ENCODE peak calls at places on chromosomes 7 and 10, in nine cellular contexts. O is colonic mucosa, M is PC-9, P is A549, S is left ventricle myocardium inferior, G is transverse colon, Y is sigmoid colon, I is AG04450, K is spleen. T is an unnamed sample.

GRCh38 chr7:108108131-108108530 is 22.0 kb downstream of the LAMB4 start:
- DNase-seq in O (no peak), M (no peak), P (no peak), S (no peak), G (no peak), Y (no peak), I (no peak), K (no peak), T (no peak)

GRCh38 chr10:68561804-68562649 is 1.9 kb downstream of the TET1 start:
- DNase-seq in O (no peak), M (no peak), P (no peak), S (no peak), G (peak), Y (no peak), I (no peak), K (no peak), T (no peak)

GRCh38 chr10:78394050-78394449 is 360.4 kb downstream of the RPS24 start:
- DNase-seq in O (no peak), M (no peak), P (no peak), S (no peak), G (no peak), Y (no peak), I (no peak), K (no peak), T (no peak)

GRCh38 chr10:3339531-3339950 is 167.0 kb upstream of the PITRM1 start:
- DNase-seq in O (no peak), M (no peak), P (no peak), S (no peak), G (no peak), Y (no peak), I (no peak), K (peak), T (no peak)

GRCh38 chr10:33126118-33126517 is 168.1 kb upstream of the ITGB1 start:
- DNase-seq in O (no peak), M (no peak), P (no peak), S (no peak), G (no peak), Y (no peak), I (no peak), K (no peak), T (peak)

GRCh38 chr10:99742701-99743100 is 10.7 kb downstream of the CUTC start:
- DNase-seq in O (no peak), M (no peak), P (no peak), S (no peak), G (no peak), Y (no peak), I (no peak), K (no peak), T (no peak)

GRCh38 chr10:6012506-6012905 is 35.2 kb upstream of the IL15RA start:
- DNase-seq in O (no peak), M (no peak), P (no peak), S (no peak), G (no peak), Y (no peak), I (no peak), K (no peak), T (no peak)

GRCh38 chr7:38310601-38311057 is 37.2 kb upstream of the TARP start:
- DNase-seq in O (no peak), M (no peak), P (no peak), S (peak), G (peak), Y (no peak), I (no peak), K (no peak), T (no peak)

GRCh38 chr10:12543589-12543988 is 194.2 kb downstream of the CAMK1D start:
- DNase-seq in O (no peak), M (no peak), P (no peak), S (no peak), G (no peak), Y (no peak), I (no peak), K (no peak), T (no peak)

GRCh38 chr7:134619627-134620331 is 26.9 kb upstream of the BPGM start:
- DNase-seq in O (no peak), M (no peak), P (no peak), S (no peak), G (no peak), Y (no peak), I (peak), K (no peak), T (no peak)

GRCh38 chr10:72133517-72133916 is 45.2 kb upstream of the SPOCK2 start:
- DNase-seq in O (no peak), M (no peak), P (no peak), S (no peak), G (no peak), Y (no peak), I (peak), K (no peak), T (no peak)

GRCh38 chr7:16646427-16647081 is 573 bp downstream of the BZW2 start:
- DNase-seq in O (peak), M (no peak), P (no peak), S (no peak), G (peak), Y (no peak), I (no peak), K (no peak), T (peak)

GRCh38 chr10:120460776-120461175 is 3.7 kb downstream of the PLPP4 start:
- DNase-seq in O (no peak), M (no peak), P (no peak), S (no peak), G (no peak), Y (no peak), I (no peak), K (no peak), T (no peak)

GRCh38 chr10:110600487-110601101 is 33.1 kb downstream of the SMC3 start:
- DNase-seq in O (no peak), M (peak), P (peak), S (no peak), G (no peak), Y (no peak), I (peak), K (no peak), T (peak)

GRCh38 chr10:59557052-59557451 is 152.6 kb downstream of the SLC16A9 start:
- DNase-seq in O (no peak), M (no peak), P (no peak), S (no peak), G (no peak), Y (no peak), I (no peak), K (no peak), T (no peak)

GRCh38 chr10:124733566-124734245 is 10.5 kb downstream of the FAM53B start:
- DNase-seq in O (no peak), M (no peak), P (no peak), S (no peak), G (no peak), Y (no peak), I (no peak), K (no peak), T (no peak)

GRCh38 chr7:125336326-125336725 is 406.7 kb upstream of the POT1 start:
- DNase-seq in O (no peak), M (no peak), P (no peak), S (no peak), G (no peak), Y (no peak), I (no peak), K (no peak), T (no peak)

GRCh38 chr7:151415375-151416112 is 5.7 kb upstream of the WDR86 start:
- DNase-seq in O (no peak), M (no peak), P (no peak), S (no peak), G (no peak), Y (peak), I (no peak), K (peak), T (no peak)

GRCh38 chr7:88206235-88206634 is 13.6 kb downstream of the SRI start:
- DNase-seq in O (no peak), M (no peak), P (no peak), S (no peak), G (no peak), Y (no peak), I (no peak), K (no peak), T (no peak)

GRCh38 chr10:48993627-48994026 is 54.0 kb upstream of the LRRC18 start:
- DNase-seq in O (no peak), M (no peak), P (no peak), S (no peak), G (no peak), Y (no peak), I (no peak), K (no peak), T (no peak)

GRCh38 chr7:51128545-51129466 is 187.8 kb downstream of the COBL start:
- DNase-seq in O (no peak), M (no peak), P (no peak), S (no peak), G (no peak), Y (no peak), I (no peak), K (no peak), T (no peak)

GRCh38 chr7:26345837-26346236 is 54.2 kb downstream of the SNX10 start:
- DNase-seq in O (no peak), M (no peak), P (no peak), S (no peak), G (no peak), Y (no peak), I (no peak), K (no peak), T (no peak)

GRCh38 chr7:102834999-102835398 is 77.8 kb upstream of the LRRC17 start:
- DNase-seq in O (no peak), M (peak), P (peak), S (no peak), G (no peak), Y (no peak), I (peak), K (no peak), T (no peak)

GRCh38 chr10:117860823-117861222 is 185.9 kb downstream of the RAB11FIP2 start:
- DNase-seq in O (no peak), M (no peak), P (peak), S (no peak), G (no peak), Y (no peak), I (no peak), K (no peak), T (no peak)

GRCh38 chr7:51430480-51431086 is 114.0 kb upstream of the COBL start:
- DNase-seq in O (peak), M (peak), P (peak), S (no peak), G (peak), Y (no peak), I (no peak), K (no peak), T (peak)

GRCh38 chr7:117323877-117324699 is 1.2 kb upstream of the WNT2 start:
- DNase-seq in O (no peak), M (peak), P (no peak), S (peak), G (no peak), Y (peak), I (peak), K (peak), T (no peak)

GRCh38 chr10:122551450-122551849 is 9.1 kb upstream of the DMBT1 start:
- DNase-seq in O (no peak), M (no peak), P (no peak), S (no peak), G (no peak), Y (no peak), I (no peak), K (no peak), T (no peak)

GRCh38 chr7:30396379-30396778 is 82.2 kb downstream of the NOD1 start:
- DNase-seq in O (no peak), M (no peak), P (no peak), S (no peak), G (no peak), Y (no peak), I (no peak), K (no peak), T (no peak)

GRCh38 chr10:102603946-102604345 is 40.3 kb upstream of the TRIM8 start:
- DNase-seq in O (no peak), M (no peak), P (no peak), S (peak), G (no peak), Y (peak), I (no peak), K (no peak), T (no peak)

GRCh38 chr10:126889421-126889820 is 15.8 kb upstream of the DOCK1 start:
- DNase-seq in O (no peak), M (no peak), P (no peak), S (no peak), G (no peak), Y (no peak), I (no peak), K (no peak), T (no peak)
- H3K27ac ChIP-seq in O (no peak), M (no peak), P (no peak), S (no peak), G (no peak), Y (no peak), I (no peak), K (no peak), T (no peak)

GRCh38 chr7:107044347-107045194 is at the start of gene PRKAR2B:
- DNase-seq in O (peak), M (peak), P (peak), S (peak), G (peak), Y (peak), I (peak), K (peak), T (peak)
- TF ChIP-seq CTCF in O (no peak), M (no peak), P (peak), S (no peak), G (no peak), Y (no peak), I (no peak), K (peak), T (no peak)

GRCh38 chr7:75991531-75992082 is 2.8 kb downstream of the TMEM120A start:
- DNase-seq in O (no peak), M (no peak), P (no peak), S (no peak), G (no peak), Y (no peak), I (no peak), K (peak), T (no peak)

GRCh38 chr7:75992083-75992755 is 2.2 kb downstream of the TMEM120A start:
- DNase-seq in O (no peak), M (no peak), P (no peak), S (no peak), G (no peak), Y (peak), I (no peak), K (peak), T (no peak)

GRCh38 chr7:75987805-75988630 is 6.4 kb downstream of the TMEM120A start:
- DNase-seq in O (no peak), M (no peak), P (no peak), S (no peak), G (no peak), Y (peak), I (no peak), K (peak), T (no peak)

GRCh38 chr7:75989084-75989725 is 5.2 kb downstream of the TMEM120A start:
- DNase-seq in O (peak), M (no peak), P (no peak), S (peak), G (no peak), Y (no peak), I (no peak), K (peak), T (no peak)

DNA sequence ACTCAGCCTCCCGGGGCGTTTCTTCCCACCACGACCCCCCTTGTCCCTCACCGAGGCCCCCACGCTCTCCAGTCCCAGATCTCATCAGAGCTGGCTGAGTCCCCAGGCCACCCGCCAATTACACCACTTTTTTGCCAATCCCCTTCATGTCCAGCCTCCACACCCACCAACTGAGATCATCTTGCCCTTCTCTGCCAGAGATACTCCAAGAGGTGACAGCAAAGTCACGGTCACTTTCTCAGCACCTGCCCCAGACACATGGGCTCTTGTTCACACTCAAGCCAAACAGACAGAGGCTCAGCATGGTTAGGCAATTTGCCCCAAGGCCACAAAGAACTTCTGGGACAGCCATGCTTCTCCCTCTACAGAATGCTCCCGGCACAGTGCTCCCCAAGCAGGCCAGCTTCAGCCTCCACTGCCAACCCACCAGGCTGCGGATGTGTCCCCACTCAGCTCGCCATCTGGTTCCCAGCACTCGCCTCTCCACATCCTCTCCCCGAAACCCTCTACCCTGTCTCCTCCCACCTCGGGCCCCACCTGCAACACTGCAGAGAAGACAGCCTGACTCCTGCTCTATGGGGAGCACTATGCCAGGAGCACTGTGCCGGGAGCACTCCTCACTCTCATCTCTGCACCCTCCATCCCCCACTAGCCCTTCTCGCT is 4.5 kb downstream of the TMEM120A start:
- DNase-seq in O (peak), M (no peak), P (no peak), S (peak), G (no peak), Y (peak), I (no peak), K (peak), T (no peak)
- H3K27ac ChIP-seq in O (no peak), M (no peak), P (no peak), S (peak), G (peak), Y (peak), I (no peak), K (peak), T (no peak)

GRCh38 chr7:123747620-123748141 is 1.1 kb downstream of the WASL start:
- DNase-seq in O (peak), M (peak), P (peak), S (peak), G (peak), Y (peak), I (peak), K (peak), T (peak)

GRCh38 chr7:123749537-123749857 is 694 bp upstream of the WASL start:
- DNase-seq in O (peak), M (no peak), P (peak), S (no peak), G (no peak), Y (no peak), I (peak), K (no peak), T (no peak)

GRCh38 chr7:123748171-123748733 is 551 bp downstream of the WASL start:
- DNase-seq in O (peak), M (peak), P (peak), S (peak), G (peak), Y (peak), I (no peak), K (peak), T (peak)

GRCh38 chr7:123750389-123751230 is 1.8 kb upstream of the WASL start:
- DNase-seq in O (no peak), M (no peak), P (no peak), S (no peak), G (no peak), Y (no peak), I (no peak), K (no peak), T (no peak)

DNA sequence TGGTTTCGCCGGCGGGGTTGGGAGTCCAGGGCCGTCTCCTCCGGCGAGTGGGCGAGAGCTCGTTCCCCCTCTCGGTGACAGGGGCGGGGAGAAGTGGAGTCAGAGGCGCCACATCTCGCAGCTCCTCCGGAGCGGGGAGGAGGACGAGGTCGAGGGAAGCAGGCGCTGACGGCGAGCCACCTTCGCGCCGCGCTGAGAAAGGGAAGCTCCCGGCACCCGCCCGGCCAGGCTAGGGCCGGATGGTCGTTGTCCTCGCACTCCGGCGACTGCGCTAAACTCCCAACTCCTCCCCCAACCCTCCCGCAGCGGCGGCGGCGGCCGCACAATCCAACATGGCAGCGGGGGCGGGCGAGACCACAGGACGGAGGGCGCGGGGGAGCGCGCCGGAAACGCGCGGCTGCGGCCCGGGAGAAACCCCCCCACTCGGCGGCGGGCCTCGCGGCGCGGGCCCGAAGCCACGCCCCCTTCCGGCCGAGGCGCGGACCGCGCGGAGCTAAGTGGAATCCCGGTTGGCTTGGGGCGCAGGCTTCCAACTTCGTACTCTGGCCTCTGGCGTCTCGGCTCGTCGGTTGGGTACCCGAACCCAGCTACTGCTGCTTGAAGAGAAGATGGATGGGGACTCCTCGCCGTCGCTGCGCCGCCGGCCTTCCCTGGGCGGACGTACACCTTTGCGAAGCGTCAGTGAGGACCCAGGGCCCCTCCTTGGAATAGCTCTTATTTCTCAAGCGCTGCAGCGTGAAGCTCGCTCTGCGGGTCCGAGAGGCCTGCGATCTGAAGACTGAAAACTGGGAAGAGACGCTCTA is at the start of gene WASL:
- DNase-seq in O (peak), M (peak), P (peak), S (peak), G (peak), Y (peak), I (peak), K (peak), T (peak)
- TF ChIP-seq CTCF in O (no peak), M (peak), P (no peak), S (no peak), G (no peak), Y (no peak), I (no peak), K (no peak), T (no peak)

DNA sequence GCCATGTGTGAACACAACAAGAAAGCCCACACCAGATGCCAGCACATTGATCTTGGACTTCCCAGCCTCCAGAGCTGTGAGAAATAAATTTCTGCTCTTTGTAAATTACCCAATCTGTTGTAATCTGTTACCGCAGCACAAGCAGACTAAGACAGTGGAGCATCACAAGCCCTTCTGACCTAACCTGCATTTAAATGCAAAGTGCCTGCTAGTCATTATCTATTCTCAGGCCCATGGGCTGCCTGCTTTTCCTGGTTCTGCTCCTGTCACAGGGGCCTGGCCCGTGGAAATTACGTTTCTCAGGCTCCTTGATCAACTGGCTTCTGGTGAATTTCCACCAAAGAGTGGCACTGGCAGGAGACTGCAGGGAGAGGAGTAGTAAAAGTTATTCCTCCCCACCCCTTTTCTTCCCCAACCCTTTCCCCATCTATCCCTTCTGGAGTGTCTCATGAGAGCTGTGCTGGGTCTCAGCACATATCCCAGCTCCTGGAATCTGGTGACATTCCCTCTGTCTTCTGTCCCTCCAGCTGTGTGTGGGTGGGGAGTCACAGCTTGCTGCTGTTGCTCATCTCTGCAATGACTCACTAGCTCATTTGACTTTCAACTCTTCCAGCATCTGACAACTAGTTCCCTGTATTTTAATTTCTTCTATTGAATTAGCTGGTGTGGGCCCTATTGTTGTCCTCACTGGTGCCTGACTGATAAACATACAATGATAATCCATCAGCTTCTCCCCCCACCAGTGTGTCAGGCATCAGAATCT is 199.1 kb upstream of the AUTS2 start:
- DNase-seq in O (no peak), M (no peak), P (peak), S (no peak), G (no peak), Y (no peak), I (no peak), K (peak), T (no peak)
- H3K27ac ChIP-seq in O (no peak), M (no peak), P (no peak), S (no peak), G (no peak), Y (no peak), I (no peak), K (no peak), T (no peak)

GRCh38 chr10:73399054-73399453 is 14.8 kb downstream of the ANXA7 start:
- DNase-seq in O (no peak), M (no peak), P (no peak), S (no peak), G (no peak), Y (no peak), I (no peak), K (no peak), T (no peak)

GRCh38 chr10:73401636-73402035 is 12.2 kb downstream of the ANXA7 start:
- DNase-seq in O (no peak), M (no peak), P (no peak), S (no peak), G (no peak), Y (no peak), I (no peak), K (no peak), T (no peak)

GRCh38 chr10:73398024-73398423 is 15.8 kb downstream of the ANXA7 start:
- DNase-seq in O (no peak), M (no peak), P (peak), S (no peak), G (no peak), Y (no peak), I (no peak), K (no peak), T (no peak)
- TF ChIP-seq CTCF in O (no peak), M (peak), P (peak), S (no peak), G (no peak), Y (no peak), I (peak), K (no peak), T (peak)